ENCODE peak calls at places on chromosomes 5 and 9, in ten cellular contexts. H, E, A, V, R, T, O, M, B and Q are unnamed samples.

GRCh38 chr5:40976836-40977235 is 67.5 kb downstream of the C7 start:
- DNase-seq in B (no peak), V (no peak), T (no peak), R (no peak), A (no peak), O (no peak), M (no peak), E (no peak), H (no peak), Q (no peak)

GRCh38 chr5:178502401-178503100 is 87.6 kb downstream of the COL23A1 start:
- DNase-seq in O (no peak), V (no peak), A (no peak), T (no peak), M (no peak), E (no peak), R (no peak), H (no peak), B (no peak), Q (no peak)

GRCh38 chr5:173451031-173451430 is 122.8 kb upstream of the STC2 start:
- DNase-seq in O (peak), A (peak), V (peak), T (no peak), R (no peak), M (no peak), E (no peak), H (no peak), B (no peak), Q (peak)

GRCh38 chr5:110070836-110071235 is 381.1 kb downstream of the MAN2A1 start:
- DNase-seq in H (no peak), A (no peak), T (no peak), M (no peak), O (no peak), E (no peak), B (no peak), V (no peak), R (no peak), Q (no peak)

GRCh38 chr5:8923516-8923915 is 622.4 kb downstream of the SEMA5A start:
- DNase-seq in V (no peak), H (no peak), T (no peak), M (no peak), R (no peak), B (no peak), E (no peak), O (no peak), A (no peak), Q (no peak)

GRCh38 chr9:99050292-99050911 is 54.5 kb upstream of the TGFBR1 start:
- DNase-seq in O (no peak), E (no peak), H (peak), M (no peak), V (peak), T (no peak), B (no peak), R (no peak), A (no peak), Q (no peak)

GRCh38 chr5:105961572-105961971 is 1709.2 kb downstream of the EFNA5 start:
- DNase-seq in O (no peak), A (no peak), R (no peak), T (no peak), M (no peak), H (no peak), V (no peak), B (no peak), E (no peak), Q (no peak)

GRCh38 chr5:82050955-82051354 is 79.1 kb downstream of the ATG10 start:
- DNase-seq in A (no peak), R (no peak), H (no peak), B (no peak), M (no peak), T (no peak), O (no peak), V (no peak), E (no peak), Q (no peak)

GRCh38 chr9:110142253-110142652 is 65.7 kb downstream of the C9orf152 start:
- DNase-seq in V (no peak), O (no peak), B (no peak), H (no peak), R (no peak), T (no peak), A (no peak), M (no peak), E (no peak), Q (no peak)

GRCh38 chr9:89357331-89358197 is 39.3 kb downstream of the SECISBP2 start:
- DNase-seq in V (no peak), B (no peak), M (no peak), T (no peak), A (no peak), R (no peak), H (no peak), E (no peak), O (no peak), Q (no peak)

GRCh38 chr5:127696688-127697087 is 6.5 kb upstream of the CCDC192 start:
- DNase-seq in R (no peak), H (peak), B (no peak), M (no peak), A (no peak), T (no peak), V (no peak), O (no peak), E (no peak), Q (no peak)